ENCODE peak calls at places on chromosomes 3 and 15, in ten cellular contexts. One of them, this sample, is unnamed.

GRCh38 chr3:127484601-127485388 is 105.7 kb downstream of the TPRA1 start:
- DNase-seq in progenitor cell of endocrine pancreas: peak
- DNase-seq in activated T-helper 1 cell treated with anti-CD3 and anti-CD28 coated beads, Interleukin-12 subunit alpha, Interleukin-12 subunit beta, Interleukin-2, Interleukin-4 antibody, amounts not matched to agents 30 ng/mL and 10 ng/mL and 1 ng/mL, durations not matched to agents 14 hours and 24 hours and 36 hours: no peak
- DNase-seq in fibroblast of pulmonary artery: no peak
- DNase-seq in mesothelial cell of epicardium: peak
- DNase-seq in sigmoid colon: peak
- DNase-seq in activated naive CD4-positive, alpha-beta T cell treated with Interleukin-2 at 50 U/mL for 16 hours: no peak
- DNase-seq in T-cell: no peak
- DNase-seq in SW480: no peak
- DNase-seq in OCI-M1: no peak
- DNase-seq in this sample: no peak

GRCh38 chr15:29904731-29905417 is 82.6 kb upstream of the TJP1 start:
- DNase-seq in OCI-M1: no peak
- DNase-seq in SW480: no peak
- DNase-seq in T-cell: no peak
- DNase-seq in mesothelial cell of epicardium: no peak
- DNase-seq in sigmoid colon: no peak
- DNase-seq in progenitor cell of endocrine pancreas: no peak
- DNase-seq in activated naive CD4-positive, alpha-beta T cell treated with Interleukin-2 at 50 U/mL for 16 hours: no peak
- DNase-seq in activated T-helper 1 cell treated with anti-CD3 and anti-CD28 coated beads, Interleukin-12 subunit alpha, Interleukin-12 subunit beta, Interleukin-2, Interleukin-4 antibody, amounts not matched to agents 30 ng/mL and 10 ng/mL and 1 ng/mL, durations not matched to agents 14 hours and 24 hours and 36 hours: no peak
- DNase-seq in fibroblast of pulmonary artery: no peak
- DNase-seq in this sample: no peak

GRCh38 chr15:69088300-69088965 is 72.0 kb upstream of the GLCE start:
- DNase-seq in fibroblast of pulmonary artery: no peak
- DNase-seq in activated T-helper 1 cell treated with anti-CD3 and anti-CD28 coated beads, Interleukin-12 subunit alpha, Interleukin-12 subunit beta, Interleukin-2, Interleukin-4 antibody, amounts not matched to agents 30 ng/mL and 10 ng/mL and 1 ng/mL, durations not matched to agents 14 hours and 24 hours and 36 hours: no peak
- DNase-seq in SW480: no peak
- DNase-seq in mesothelial cell of epicardium: no peak
- DNase-seq in sigmoid colon: no peak
- DNase-seq in OCI-M1: no peak
- DNase-seq in activated naive CD4-positive, alpha-beta T cell treated with Interleukin-2 at 50 U/mL for 16 hours: no peak
- DNase-seq in progenitor cell of endocrine pancreas: no peak
- DNase-seq in T-cell: no peak
- DNase-seq in this sample: no peak

GRCh38 chr3:149618151-149619123 is 39.4 kb downstream of the WWTR1 start:
- DNase-seq in mesothelial cell of epicardium: no peak
- DNase-seq in fibroblast of pulmonary artery: peak
- DNase-seq in progenitor cell of endocrine pancreas: no peak
- DNase-seq in SW480: no peak
- DNase-seq in activated T-helper 1 cell treated with anti-CD3 and anti-CD28 coated beads, Interleukin-12 subunit alpha, Interleukin-12 subunit beta, Interleukin-2, Interleukin-4 antibody, amounts not matched to agents 30 ng/mL and 10 ng/mL and 1 ng/mL, durations not matched to agents 14 hours and 24 hours and 36 hours: no peak
- DNase-seq in OCI-M1: no peak
- DNase-seq in sigmoid colon: no peak
- DNase-seq in activated naive CD4-positive, alpha-beta T cell treated with Interleukin-2 at 50 U/mL for 16 hours: no peak
- DNase-seq in T-cell: no peak
- DNase-seq in this sample: peak

GRCh38 chr3:172726370-172726769 is 15.5 kb upstream of the NCEH1 start:
- DNase-seq in activated naive CD4-positive, alpha-beta T cell treated with Interleukin-2 at 50 U/mL for 16 hours: no peak
- DNase-seq in fibroblast of pulmonary artery: peak
- DNase-seq in activated T-helper 1 cell treated with anti-CD3 and anti-CD28 coated beads, Interleukin-12 subunit alpha, Interleukin-12 subunit beta, Interleukin-2, Interleukin-4 antibody, amounts not matched to agents 30 ng/mL and 10 ng/mL and 1 ng/mL, durations not matched to agents 14 hours and 24 hours and 36 hours: no peak
- DNase-seq in T-cell: no peak
- DNase-seq in SW480: no peak
- DNase-seq in progenitor cell of endocrine pancreas: no peak
- DNase-seq in sigmoid colon: no peak
- DNase-seq in mesothelial cell of epicardium: no peak
- DNase-seq in OCI-M1: no peak
- DNase-seq in this sample: no peak

GRCh38 chr15:57090460-57090859 is 172.0 kb downstream of the TCF12 start:
- DNase-seq in activated naive CD4-positive, alpha-beta T cell treated with Interleukin-2 at 50 U/mL for 16 hours: no peak
- DNase-seq in T-cell: no peak
- DNase-seq in fibroblast of pulmonary artery: no peak
- DNase-seq in mesothelial cell of epicardium: no peak
- DNase-seq in progenitor cell of endocrine pancreas: no peak
- DNase-seq in activated T-helper 1 cell treated with anti-CD3 and anti-CD28 coated beads, Interleukin-12 subunit alpha, Interleukin-12 subunit beta, Interleukin-2, Interleukin-4 antibody, amounts not matched to agents 30 ng/mL and 10 ng/mL and 1 ng/mL, durations not matched to agents 14 hours and 24 hours and 36 hours: no peak
- DNase-seq in sigmoid colon: no peak
- DNase-seq in OCI-M1: no peak
- DNase-seq in SW480: no peak
- DNase-seq in this sample: no peak

GRCh38 chr15:82239685-82240391 is 22.7 kb downstream of the EFL1 start:
- DNase-seq in activated T-helper 1 cell treated with anti-CD3 and anti-CD28 coated beads, Interleukin-12 subunit alpha, Interleukin-12 subunit beta, Interleukin-2, Interleukin-4 antibody, amounts not matched to agents 30 ng/mL and 10 ng/mL and 1 ng/mL, durations not matched to agents 14 hours and 24 hours and 36 hours: no peak
- DNase-seq in T-cell: no peak
- DNase-seq in mesothelial cell of epicardium: no peak
- DNase-seq in sigmoid colon: no peak
- DNase-seq in progenitor cell of endocrine pancreas: no peak
- DNase-seq in SW480: no peak
- DNase-seq in OCI-M1: no peak
- DNase-seq in fibroblast of pulmonary artery: no peak
- DNase-seq in activated naive CD4-positive, alpha-beta T cell treated with Interleukin-2 at 50 U/mL for 16 hours: no peak
- DNase-seq in this sample: no peak

GRCh38 chr3:153221748-153222162 is 59.7 kb downstream of the RAP2B start:
- DNase-seq in SW480: no peak
- DNase-seq in activated T-helper 1 cell treated with anti-CD3 and anti-CD28 coated beads, Interleukin-12 subunit alpha, Interleukin-12 subunit beta, Interleukin-2, Interleukin-4 antibody, amounts not matched to agents 30 ng/mL and 10 ng/mL and 1 ng/mL, durations not matched to agents 14 hours and 24 hours and 36 hours: peak
- DNase-seq in progenitor cell of endocrine pancreas: no peak
- DNase-seq in mesothelial cell of epicardium: peak
- DNase-seq in T-cell: peak
- DNase-seq in activated naive CD4-positive, alpha-beta T cell treated with Interleukin-2 at 50 U/mL for 16 hours: peak
- DNase-seq in OCI-M1: peak
- DNase-seq in fibroblast of pulmonary artery: peak
- DNase-seq in sigmoid colon: peak
- DNase-seq in this sample: no peak

GRCh38 chr3:156533205-156533604 is 21.7 kb downstream of the SSR3 start:
- DNase-seq in activated T-helper 1 cell treated with anti-CD3 and anti-CD28 coated beads, Interleukin-12 subunit alpha, Interleukin-12 subunit beta, Interleukin-2, Interleukin-4 antibody, amounts not matched to agents 30 ng/mL and 10 ng/mL and 1 ng/mL, durations not matched to agents 14 hours and 24 hours and 36 hours: no peak
- DNase-seq in sigmoid colon: no peak
- DNase-seq in mesothelial cell of epicardium: no peak
- DNase-seq in fibroblast of pulmonary artery: no peak
- DNase-seq in OCI-M1: no peak
- DNase-seq in progenitor cell of endocrine pancreas: no peak
- DNase-seq in SW480: no peak
- DNase-seq in activated naive CD4-positive, alpha-beta T cell treated with Interleukin-2 at 50 U/mL for 16 hours: no peak
- DNase-seq in T-cell: no peak
- DNase-seq in this sample: no peak

GRCh38 chr3:100603449-100603848 is 6.0 kb upstream of the ADGRG7 start:
- DNase-seq in SW480: peak
- DNase-seq in OCI-M1: peak
- DNase-seq in mesothelial cell of epicardium: no peak
- DNase-seq in progenitor cell of endocrine pancreas: no peak
- DNase-seq in activated naive CD4-positive, alpha-beta T cell treated with Interleukin-2 at 50 U/mL for 16 hours: no peak
- DNase-seq in T-cell: no peak
- DNase-seq in sigmoid colon: no peak
- DNase-seq in activated T-helper 1 cell treated with anti-CD3 and anti-CD28 coated beads, Interleukin-12 subunit alpha, Interleukin-12 subunit beta, Interleukin-2, Interleukin-4 antibody, amounts not matched to agents 30 ng/mL and 10 ng/mL and 1 ng/mL, durations not matched to agents 14 hours and 24 hours and 36 hours: no peak
- DNase-seq in fibroblast of pulmonary artery: peak
- DNase-seq in this sample: peak

GRCh38 chr3:134625462-134625861 is 25.4 kb downstream of the KY start:
- DNase-seq in mesothelial cell of epicardium: peak
- DNase-seq in OCI-M1: no peak
- DNase-seq in T-cell: no peak
- DNase-seq in sigmoid colon: no peak
- DNase-seq in activated T-helper 1 cell treated with anti-CD3 and anti-CD28 coated beads, Interleukin-12 subunit alpha, Interleukin-12 subunit beta, Interleukin-2, Interleukin-4 antibody, amounts not matched to agents 30 ng/mL and 10 ng/mL and 1 ng/mL, durations not matched to agents 14 hours and 24 hours and 36 hours: no peak
- DNase-seq in activated naive CD4-positive, alpha-beta T cell treated with Interleukin-2 at 50 U/mL for 16 hours: no peak
- DNase-seq in progenitor cell of endocrine pancreas: no peak
- DNase-seq in fibroblast of pulmonary artery: no peak
- DNase-seq in SW480: no peak
- DNase-seq in this sample: no peak

GRCh38 chr3:18232317-18232716 is 192.8 kb downstream of the SATB1 start:
- DNase-seq in fibroblast of pulmonary artery: no peak
- DNase-seq in T-cell: no peak
- DNase-seq in sigmoid colon: no peak
- DNase-seq in mesothelial cell of epicardium: no peak
- DNase-seq in activated T-helper 1 cell treated with anti-CD3 and anti-CD28 coated beads, Interleukin-12 subunit alpha, Interleukin-12 subunit beta, Interleukin-2, Interleukin-4 antibody, amounts not matched to agents 30 ng/mL and 10 ng/mL and 1 ng/mL, durations not matched to agents 14 hours and 24 hours and 36 hours: no peak
- DNase-seq in SW480: no peak
- DNase-seq in activated naive CD4-positive, alpha-beta T cell treated with Interleukin-2 at 50 U/mL for 16 hours: no peak
- DNase-seq in progenitor cell of endocrine pancreas: no peak
- DNase-seq in OCI-M1: no peak
- DNase-seq in this sample: no peak

GRCh38 chr15:62850791-62851291 is 191.7 kb upstream of the TPM1 start:
- DNase-seq in mesothelial cell of epicardium: no peak
- DNase-seq in fibroblast of pulmonary artery: peak
- DNase-seq in sigmoid colon: no peak
- DNase-seq in progenitor cell of endocrine pancreas: no peak
- DNase-seq in T-cell: no peak
- DNase-seq in activated naive CD4-positive, alpha-beta T cell treated with Interleukin-2 at 50 U/mL for 16 hours: no peak
- DNase-seq in activated T-helper 1 cell treated with anti-CD3 and anti-CD28 coated beads, Interleukin-12 subunit alpha, Interleukin-12 subunit beta, Interleukin-2, Interleukin-4 antibody, amounts not matched to agents 30 ng/mL and 10 ng/mL and 1 ng/mL, durations not matched to agents 14 hours and 24 hours and 36 hours: no peak
- DNase-seq in SW480: peak
- DNase-seq in OCI-M1: no peak
- DNase-seq in this sample: no peak